ENCODE peak calls at places on chromosomes 1 and 21, in seven cellular contexts. J is CD4-positive, alpha-beta T cell; A is activated CD4-positive, alpha-beta T cell treated with anti-CD3 and anti-CD28 coated beads, Interleukin-2, amount 50 U/mL, for 1 hour; S is esophagus muscularis mucosa; L is HS-27A; R is aorta; Q is RKO. T is an unnamed sample.

GRCh38 chr1:164599272-164599671 is 40.3 kb downstream of the PBX1 start:
- DNase-seq in S (no peak), L (no peak), A (no peak), R (no peak), J (no peak), Q (no peak), T (no peak)

GRCh38 chr1:50697440-50698421 is 262.3 kb downstream of the FAF1 start:
- DNase-seq in S (no peak), J (no peak), Q (no peak), R (no peak), L (no peak), A (no peak), T (no peak)

GRCh38 chr1:9737716-9738115 is 86.0 kb downstream of the CLSTN1 start:
- DNase-seq in L (no peak), R (peak), A (no peak), Q (no peak), S (no peak), J (no peak), T (no peak)

GRCh38 chr21:17463441-17463840 is 49.4 kb upstream of the CXADR start:
- DNase-seq in R (no peak), J (no peak), A (no peak), S (no peak), L (no peak), Q (peak), T (no peak)

GRCh38 chr1:157236072-157236471 is 97.9 kb upstream of the ETV3 start:
- DNase-seq in A (no peak), Q (no peak), J (no peak), L (no peak), R (no peak), S (no peak), T (no peak)

GRCh38 chr1:200629876-200630514 is 9.4 kb upstream of the KIF14 start:
- DNase-seq in S (no peak), L (no peak), Q (no peak), R (no peak), J (no peak), A (no peak), T (no peak)

GRCh38 chr1:154714638-154715037 is 106.7 kb upstream of the ADAR start:
- DNase-seq in A (no peak), Q (peak), R (no peak), S (no peak), L (no peak), J (no peak), T (no peak)

GRCh38 chr1:44646276-44646675 is 28.0 kb downstream of the TMEM53 start:
- DNase-seq in A (no peak), L (no peak), R (peak), J (no peak), S (no peak), Q (no peak), T (no peak)

GRCh38 chr1:202291001-202291400 is 50.7 kb downstream of the UBE2T start:
- DNase-seq in J (no peak), A (no peak), S (no peak), R (no peak), Q (no peak), L (no peak), T (no peak)

GRCh38 chr1:46400398-46400797 is 6.3 kb downstream of the FAAH start:
- DNase-seq in S (no peak), Q (no peak), J (no peak), R (no peak), A (no peak), L (no peak), T (no peak)

GRCh38 chr1:100719490-100719889 is at the start of gene VCAM1:
- DNase-seq in S (no peak), R (no peak), A (no peak), Q (no peak), J (no peak), L (no peak), T (no peak)

GRCh38 chr1:8318436-8318835 is 522 bp downstream of the SLC45A1 start:
- DNase-seq in Q (no peak), S (no peak), J (no peak), R (peak), L (no peak), A (no peak), T (no peak)

GRCh38 chr1:175319112-175319911 is 126.7 kb upstream of the KIAA0040 start:
- DNase-seq in J (peak), Q (peak), S (no peak), A (peak), L (peak), R (peak), T (peak)

GRCh38 chr1:67897270-67897949 is 64.1 kb upstream of the GNG12 start:
- DNase-seq in L (no peak), S (no peak), Q (no peak), R (no peak), A (no peak), J (no peak), T (no peak)

GRCh38 chr1:201633811-201634210 is 94.9 kb downstream of the NAV1 start:
- DNase-seq in Q (no peak), L (no peak), R (no peak), J (no peak), S (no peak), A (no peak), T (no peak)

GRCh38 chr1:12344611-12345299 is 114.9 kb downstream of the VPS13D start:
- DNase-seq in S (no peak), L (no peak), J (no peak), A (no peak), Q (no peak), R (no peak), T (no peak)

GRCh38 chr21:26945916-26946315 is 21.0 kb downstream of the ADAMTS5 start:
- DNase-seq in J (no peak), R (no peak), A (no peak), S (no peak), Q (no peak), L (no peak), T (no peak)

GRCh38 chr21:36347278-36347961 is 27.4 kb downstream of the MORC3 start:
- DNase-seq in A (no peak), R (no peak), L (no peak), J (no peak), S (no peak), Q (no peak), T (no peak)

GRCh38 chr1:30919025-30919881 is 10.7 kb upstream of the SDC3 start:
- DNase-seq in J (no peak), L (peak), A (no peak), S (no peak), Q (peak), R (no peak), T (peak)

GRCh38 chr1:77412069-77412793 is 130.4 kb downstream of the AK5 start:
- DNase-seq in A (no peak), S (no peak), Q (peak), L (no peak), R (no peak), J (no peak), T (no peak)